ENCODE peak calls at places on chromosomes 6 and 20, in six cellular contexts. Q is OCI-LY7; J is CD4-positive, alpha-beta T cell; C is HFF-Myc; U is AG09319; W is heart left ventricle. N is an unnamed sample.

GRCh38 chr6:151199976-151200375 is 39.8 kb upstream of the AKAP12 start:
- DNase-seq in Q (no peak), W (no peak), C (no peak), U (no peak), J (no peak), N (no peak)

GRCh38 chr6:14001329-14002012 is 76.7 kb downstream of the RNF182 start:
- DNase-seq in C (peak), Q (no peak), J (no peak), W (no peak), U (peak), N (no peak)

GRCh38 chr6:17268114-17268513 is 13.0 kb upstream of the RBM24 start:
- DNase-seq in Q (no peak), C (no peak), W (no peak), U (no peak), J (no peak), N (no peak)

GRCh38 chr20:24991897-24992419 is 593 bp downstream of the APMAP start:
- DNase-seq in Q (peak), C (no peak), J (peak), W (no peak), U (no peak), N (no peak)

GRCh38 chr6:90399970-90400369 is 103.3 kb upstream of the BACH2 start:
- DNase-seq in C (no peak), U (no peak), W (no peak), Q (no peak), J (no peak), N (no peak)

GRCh38 chr6:165863801-165864200 is 200.8 kb upstream of the PDE10A start:
- DNase-seq in C (no peak), U (no peak), Q (no peak), W (no peak), J (no peak), N (no peak)

GRCh38 chr6:28606424-28607391 is 81.0 kb downstream of the GPX5 start:
- DNase-seq in J (no peak), Q (peak), C (peak), U (peak), W (no peak), N (peak)

GRCh38 chr6:96211341-96211740 is 195.6 kb downstream of the FUT9 start:
- DNase-seq in W (no peak), J (no peak), U (no peak), Q (no peak), C (no peak), N (no peak)

GRCh38 chr6:162638931-162639574 is 88.5 kb downstream of the PRKN start:
- DNase-seq in J (no peak), U (no peak), W (no peak), Q (no peak), C (no peak), N (no peak)

GRCh38 chr6:69973763-69974162 is 107.4 kb downstream of the COL19A1 start:
- DNase-seq in W (no peak), J (no peak), U (no peak), Q (no peak), C (no peak), N (no peak)

GRCh38 chr20:32278199-32278643 is 770 bp downstream of the KIF3B start:
- DNase-seq in Q (peak), J (no peak), C (no peak), U (no peak), W (no peak), N (peak)

GRCh38 chr6:39821739-39822532 is 29.8 kb downstream of the DAAM2 start:
- DNase-seq in W (peak), U (no peak), C (no peak), J (no peak), Q (no peak), N (no peak)

GRCh38 chr6:170572704-170573466 is 11.6 kb downstream of the PDCD2 start:
- DNase-seq in Q (no peak), W (no peak), U (no peak), J (no peak), C (no peak), N (no peak)

GRCh38 chr6:170578909-170579308 is 5.5 kb downstream of the PDCD2 start:
- DNase-seq in J (no peak), C (no peak), Q (no peak), W (no peak), U (no peak), N (no peak)

GRCh38 chr6:170575250-170575649 is 9.2 kb downstream of the PDCD2 start:
- DNase-seq in J (no peak), W (no peak), C (no peak), U (no peak), Q (no peak), N (no peak)
- TF ChIP-seq CTCF in J (no peak), W (no peak), C (peak), U (no peak), Q (peak), N (peak)

GRCh38 chr20:58828141-58828540 is 22.6 kb downstream of the GNAS-AS1 start:
- DNase-seq in U (no peak), J (no peak), C (no peak), Q (no peak), W (no peak), N (no peak)
- TF ChIP-seq CTCF in U (no peak), J (no peak), C (no peak), Q (no peak), W (no peak), N (no peak)

DNA sequence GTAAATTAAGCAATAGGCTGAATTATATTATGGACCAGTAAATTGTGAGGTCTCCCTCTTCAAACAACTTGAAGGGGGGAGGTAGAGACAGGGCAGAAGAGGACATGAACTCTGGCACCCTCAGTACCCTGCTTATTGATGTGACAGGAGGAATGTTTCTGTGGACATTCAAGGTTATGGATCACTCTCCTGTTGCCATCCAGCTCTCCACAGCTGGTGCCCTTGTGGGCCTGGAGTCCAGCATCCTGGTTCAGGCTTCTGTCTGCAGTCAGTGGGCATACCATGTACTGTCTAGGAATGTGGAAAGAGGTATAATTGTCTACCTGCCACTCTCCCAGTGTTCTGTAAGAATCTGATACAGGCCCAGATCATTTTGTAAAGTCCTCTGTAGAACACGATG is 55.6 kb downstream of the FAM120B start:
- DNase-seq in U (no peak), J (no peak), W (no peak), C (no peak), Q (no peak), N (no peak)
- TF ChIP-seq CTCF in U (no peak), J (no peak), W (no peak), C (no peak), Q (no peak), N (no peak)

DNA sequence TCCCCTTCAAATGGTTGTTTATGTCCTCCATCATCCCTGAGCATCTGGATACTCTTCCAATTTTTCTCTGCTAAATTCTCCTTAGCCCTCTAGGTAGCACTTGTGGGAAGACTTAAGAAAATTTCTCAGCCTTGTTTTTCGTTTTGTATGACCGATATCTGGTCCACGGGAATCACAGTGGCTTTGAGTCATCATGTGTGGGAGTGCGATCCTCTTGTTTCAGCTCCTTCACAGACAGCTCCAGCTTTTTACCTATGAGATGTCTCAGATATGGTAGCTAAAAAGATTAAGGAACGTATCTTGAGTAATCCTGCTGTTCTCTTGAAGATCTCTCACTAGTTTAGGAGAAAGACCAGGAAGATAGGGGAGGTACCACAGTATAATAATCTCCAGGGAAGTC is 196.1 kb downstream of the GRM1 start:
- DNase-seq in C (no peak), U (no peak), J (no peak), Q (no peak), W (no peak), N (no peak)
- TF ChIP-seq CTCF in C (no peak), U (no peak), J (no peak), Q (no peak), W (no peak), N (no peak)

GRCh38 chr6:109892451-109893435 is 85.4 kb upstream of the GPR6 start:
- DNase-seq in Q (no peak), J (no peak), W (no peak), U (no peak), C (no peak), N (no peak)
- TF ChIP-seq CTCF in Q (no peak), J (no peak), W (no peak), U (no peak), C (peak), N (no peak)

GRCh38 chr6:139518556-139519091 is 144.2 kb upstream of the CITED2 start:
- DNase-seq in U (no peak), C (no peak), W (no peak), J (no peak), Q (no peak), N (no peak)
- TF ChIP-seq CTCF in U (no peak), C (no peak), W (no peak), J (no peak), Q (no peak), N (no peak)

GRCh38 chr20:48075591-48076174 is 290.4 kb upstream of the SULF2 start:
- DNase-seq in J (no peak), C (no peak), Q (no peak), W (no peak), U (no peak), N (no peak)
- TF ChIP-seq CTCF in J (no peak), C (no peak), Q (no peak), W (no peak), U (no peak), N (no peak)

GRCh38 chr20:57048027-57048869 is 218.2 kb downstream of the BMP7 start:
- DNase-seq in U (peak), J (no peak), C (no peak), Q (peak), W (no peak), N (peak)
- TF ChIP-seq CTCF in U (peak), J (peak), C (peak), Q (peak), W (peak), N (peak)

DNA sequence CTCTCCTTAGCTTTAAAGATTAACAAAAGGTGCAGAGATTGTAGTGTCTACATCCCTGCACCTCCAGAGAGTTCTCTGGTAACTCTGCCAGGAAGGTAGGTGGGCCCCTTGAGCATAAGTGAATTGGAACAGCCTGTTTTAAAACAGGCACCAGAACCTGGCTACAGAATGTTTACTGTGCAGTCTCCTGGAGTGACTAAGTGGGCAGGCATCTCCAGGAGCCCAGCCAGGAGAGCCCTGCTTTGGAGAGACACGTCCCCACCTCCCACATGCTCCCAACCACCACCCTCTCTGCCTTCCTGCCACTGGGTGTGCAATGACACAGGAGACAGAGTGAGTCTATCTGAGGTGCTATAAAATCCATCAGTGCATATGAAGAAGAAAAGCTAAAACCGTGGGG is 110.3 kb upstream of the EYA4 start:
- DNase-seq in Q (no peak), C (peak), U (no peak), J (no peak), W (peak), N (no peak)
- TF ChIP-seq CTCF in Q (no peak), C (peak), U (no peak), J (no peak), W (peak), N (no peak)

GRCh38 chr6:7377961-7378360 is 11.6 kb downstream of the CAGE1 start:
- DNase-seq in U (no peak), J (no peak), Q (no peak), W (no peak), C (no peak), N (no peak)

GRCh38 chr6:7373739-7374138 is 15.8 kb downstream of the CAGE1 start:
- DNase-seq in U (no peak), J (no peak), Q (no peak), C (no peak), W (no peak), N (no peak)

GRCh38 chr6:7381092-7381491 is 8.4 kb downstream of the CAGE1 start:
- DNase-seq in W (no peak), Q (no peak), U (no peak), J (no peak), C (no peak), N (no peak)

DNA sequence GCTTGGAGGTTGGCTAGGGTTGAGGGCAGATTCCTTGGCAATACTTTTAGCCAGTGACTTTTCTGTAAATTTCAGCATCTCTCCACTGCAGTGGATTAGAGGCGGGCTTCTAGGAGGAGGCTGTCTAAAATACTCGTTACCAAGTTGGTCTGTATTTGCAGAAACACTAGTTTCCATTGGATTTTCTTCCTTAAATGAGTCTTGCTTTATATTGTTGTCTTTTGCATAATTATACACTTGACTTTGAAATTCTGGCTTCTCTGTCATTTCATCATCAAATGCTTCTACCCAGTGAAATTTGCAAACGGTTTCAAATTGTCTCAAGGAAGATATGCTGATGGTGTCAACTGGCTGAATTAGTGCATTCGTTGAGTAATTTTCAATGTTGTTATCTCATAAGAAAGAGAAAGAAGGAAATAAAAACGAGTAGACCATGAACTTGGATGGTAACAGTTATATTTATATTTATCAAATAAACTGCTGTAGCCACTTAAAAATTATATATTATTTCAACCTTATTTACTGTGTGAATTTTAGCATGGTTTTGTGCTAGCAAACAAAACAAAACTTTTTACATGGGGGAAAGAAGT is 10.8 kb downstream of the CAGE1 start:
- DNase-seq in Q (no peak), J (no peak), W (no peak), C (no peak), U (no peak), N (no peak)
- TF ChIP-seq CTCF in Q (no peak), J (no peak), W (no peak), C (no peak), U (no peak), N (no peak)

N was measured in GM13977.